ENCODE peak calls at places on chromosome 6, in four cellular contexts. M, I, K and R are unnamed samples.

GRCh38 chr6:41502607-41503434 is 43.4 kb upstream of the FOXP4 start:
- DNase-seq in M (no peak), I (peak; percentile 34), K (peak; percentile 82), R (no peak)

GRCh38 chr6:70413829-70414494 is 654 bp downstream of the FAM135A start:
- DNase-seq in M (peak; percentile 23), I (peak; percentile 27), K (no peak), R (no peak)

GRCh38 chr6:6881438-6882267 is 226.1 kb upstream of the RREB1 start:
- DNase-seq in M (no peak), I (no peak), K (no peak), R (no peak)

GRCh38 chr6:80022803-80023202 is 18.4 kb downstream of the TTK start:
- DNase-seq in M (no peak), I (no peak), K (no peak), R (no peak)

GRCh38 chr6:134035823-134036296 is 16.6 kb downstream of the SLC2A12 start:
- DNase-seq in M (no peak), I (no peak), K (no peak), R (peak; percentile 42)

GRCh38 chr6:145898376-145898775 is 65.8 kb downstream of the SHPRH start:
- DNase-seq in M (no peak), I (no peak), K (no peak), R (no peak)

GRCh38 chr6:39083111-39083702 is 31.8 kb downstream of the SAYSD1 start:
- DNase-seq in M (no peak), I (no peak), K (peak; percentile 25), R (no peak)

GRCh38 chr6:62285612-62286469 is at the start of gene KHDRBS2:
- DNase-seq in M (peak; percentile 94), I (peak; percentile 60), K (peak; percentile 91), R (peak; percentile 48)

GRCh38 chr6:4599924-4600323 is 176.3 kb upstream of the CDYL start:
- DNase-seq in M (peak; percentile 43), I (no peak), K (no peak), R (no peak)

GRCh38 chr6:168394606-168395005 is 46.4 kb upstream of the SMOC2 start:
- DNase-seq in M (no peak), I (no peak), K (peak; percentile 25), R (no peak)
- H3K9me3 ChIP-seq in M (no peaks in the 10 kb centered on the region), I (no peaks in the 10 kb centered on the region), K (no peaks in the 10 kb centered on the region), R (no peaks in the 10 kb centered on the region)

DNA sequence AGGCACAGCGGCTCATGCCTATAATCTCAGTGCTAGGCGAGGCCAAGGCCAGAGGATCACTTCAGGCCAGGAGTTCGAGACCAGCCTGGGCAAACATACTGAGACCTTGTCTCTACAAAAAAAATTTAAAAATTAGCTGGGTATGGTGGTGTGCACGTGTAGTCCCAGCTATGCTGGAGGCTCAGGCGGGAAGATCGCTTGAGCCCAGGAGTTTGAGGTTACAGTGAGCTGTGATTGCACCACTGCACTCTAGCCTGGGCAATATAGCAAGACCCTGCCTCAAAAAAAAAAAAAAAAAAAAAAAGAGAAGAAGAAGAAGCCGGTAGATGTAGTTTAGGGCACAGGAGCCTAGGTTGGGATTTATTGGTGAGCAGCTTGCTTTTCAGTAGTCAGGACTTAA is 20.7 kb downstream of the MTHFD1L start:
- DNase-seq in M (no peak), I (no peak), K (no peak), R (no peak)
- H3K27me3 ChIP-seq in M (no peaks in the 10 kb centered on the region), I (no peaks in the 10 kb centered on the region), K (no peaks in the 10 kb centered on the region), R (no peaks in the 10 kb centered on the region)

GRCh38 chr6:140464720-140465119 is 1090.3 kb upstream of the CITED2 start:
- DNase-seq in M (no peak), I (no peak), K (no peak), R (no peak)
- H3K9me3 ChIP-seq in M (no peaks in the 10 kb centered on the region), I (no peaks in the 10 kb centered on the region), K (no peaks in the 10 kb centered on the region), R (peaks cover 23% of the 10 kb centered on the region)

GRCh38 chr6:104957301-104958177 is 632 bp downstream of the LIN28B start:
- DNase-seq in M (peak; percentile 41), I (no peak), K (no peak), R (no peak)

GRCh38 chr6:104959453-104959858 is 2.5 kb downstream of the LIN28B start:
- DNase-seq in M (no peak), I (no peak), K (no peak), R (no peak)

GRCh38 chr6:104958720-104959452 is 2.0 kb downstream of the LIN28B start:
- DNase-seq in M (peak; percentile 38), I (no peak), K (no peak), R (no peak)

GRCh38 chr6:104956663-104957294 is at the start of gene LIN28B:
- DNase-seq in M (peak; percentile 37), I (no peak), K (no peak), R (no peak)

GRCh38 chr6:104958178-104958520 is 1.2 kb downstream of the LIN28B start:
- DNase-seq in M (no peak), I (no peak), K (no peak), R (no peak)
- H3K27me3 ChIP-seq in M (no peaks in the 10 kb centered on the region), I (peaks cover 73% of the 10 kb centered on the region), K (peaks cover 2% of the 10 kb centered on the region), R (peaks cover 27% of the 10 kb centered on the region)

DNA sequence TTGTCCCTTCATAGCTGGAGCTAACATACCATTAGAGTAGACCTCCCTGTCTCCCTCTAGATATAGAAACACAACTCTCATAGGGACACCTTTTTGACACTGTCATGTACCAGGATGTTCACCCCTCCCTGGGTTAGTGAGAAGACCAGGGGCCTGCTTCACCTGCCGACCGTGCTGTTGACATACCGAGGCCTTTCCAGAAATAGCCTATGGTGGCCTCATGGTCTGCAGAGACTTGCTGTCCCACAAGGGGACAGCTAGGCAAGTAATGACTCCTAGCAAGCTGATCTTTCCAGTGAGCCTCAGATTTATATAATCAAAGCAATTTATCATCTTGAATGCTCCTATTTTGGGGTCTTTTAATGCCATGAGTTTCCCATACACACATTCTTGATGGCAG is 15.0 kb downstream of the ZDHHC14 start:
- DNase-seq in M (peak; percentile 30), I (no peak), K (no peak), R (no peak)
- H3K9me3 ChIP-seq in M (no peaks in the 10 kb centered on the region), I (no peaks in the 10 kb centered on the region), K (no peaks in the 10 kb centered on the region), R (peaks cover 8% of the 10 kb centered on the region)

GRCh38 chr6:44269921-44270525 is at the start of gene TMEM151B:
- DNase-seq in M (no peak), I (no peak), K (no peak), R (no peak)
- H3K27me3 ChIP-seq in M (peaks cover 26% of the 10 kb centered on the region), I (peaks cover 12% of the 10 kb centered on the region), K (no peaks in the 10 kb centered on the region), R (peaks cover 42% of the 10 kb centered on the region)